ENCODE peak calls at places on chromosomes 7 and 10, in seven cellular contexts. One of them, this sample, is unnamed.

GRCh38 chr10:103231047-103231551 is 14.6 kb upstream of the RPEL1 start:
- DNase-seq in activated T-cell treated with anti-CD3 and anti-CD28 coated beads for 1 hour: no peak
- DNase-seq in NCI-H1092: no peak
- DNase-seq in 8988T: no peak
- DNase-seq in GM06990: no peak
- DNase-seq in activated effector memory CD4-positive, alpha-beta T cell treated with Interleukin-2 at 50 U/mL for 16 hours: no peak
- DNase-seq in Right ventricle myocardium superior: no peak
- DNase-seq in this sample: no peak

GRCh38 chr10:50640238-50640637 is 16.5 kb upstream of the SGMS1 start:
- DNase-seq in activated T-cell treated with anti-CD3 and anti-CD28 coated beads for 1 hour: no peak
- DNase-seq in NCI-H1092: no peak
- DNase-seq in 8988T: no peak
- DNase-seq in GM06990: no peak
- DNase-seq in activated effector memory CD4-positive, alpha-beta T cell treated with Interleukin-2 at 50 U/mL for 16 hours: no peak
- DNase-seq in Right ventricle myocardium superior: no peak
- DNase-seq in this sample: no peak

GRCh38 chr10:104332243-104333036 is 5.8 kb downstream of the ITPRIP start:
- DNase-seq in activated T-cell treated with anti-CD3 and anti-CD28 coated beads for 1 hour: no peak
- DNase-seq in NCI-H1092: no peak
- DNase-seq in 8988T: no peak
- DNase-seq in GM06990: no peak
- DNase-seq in activated effector memory CD4-positive, alpha-beta T cell treated with Interleukin-2 at 50 U/mL for 16 hours: no peak
- DNase-seq in Right ventricle myocardium superior: no peak
- DNase-seq in this sample: no peak

GRCh38 chr10:9786101-9786500 is 1231.6 kb upstream of the CELF2 start:
- DNase-seq in activated T-cell treated with anti-CD3 and anti-CD28 coated beads for 1 hour: no peak
- DNase-seq in NCI-H1092: no peak
- DNase-seq in 8988T: no peak
- DNase-seq in GM06990: no peak
- DNase-seq in activated effector memory CD4-positive, alpha-beta T cell treated with Interleukin-2 at 50 U/mL for 16 hours: no peak
- DNase-seq in Right ventricle myocardium superior: no peak
- DNase-seq in this sample: no peak

GRCh38 chr10:51654918-51655317 is 44.5 kb downstream of the CSTF2T start:
- DNase-seq in activated T-cell treated with anti-CD3 and anti-CD28 coated beads for 1 hour: no peak
- DNase-seq in NCI-H1092: no peak
- DNase-seq in 8988T: no peak
- DNase-seq in GM06990: no peak
- DNase-seq in activated effector memory CD4-positive, alpha-beta T cell treated with Interleukin-2 at 50 U/mL for 16 hours: no peak
- DNase-seq in Right ventricle myocardium superior: no peak
- DNase-seq in this sample: no peak

GRCh38 chr10:128629111-128630096 is 503.2 kb upstream of the MKI67 start:
- DNase-seq in activated T-cell treated with anti-CD3 and anti-CD28 coated beads for 1 hour: no peak
- DNase-seq in NCI-H1092: no peak
- DNase-seq in 8988T: no peak
- DNase-seq in GM06990: no peak
- DNase-seq in activated effector memory CD4-positive, alpha-beta T cell treated with Interleukin-2 at 50 U/mL for 16 hours: no peak
- DNase-seq in Right ventricle myocardium superior: no peak
- DNase-seq in this sample: no peak

GRCh38 chr10:119542357-119542989 is at the start of gene RGS10:
- DNase-seq in activated T-cell treated with anti-CD3 and anti-CD28 coated beads for 1 hour: peak
- DNase-seq in NCI-H1092: no peak
- DNase-seq in 8988T: peak
- DNase-seq in GM06990: peak
- DNase-seq in activated effector memory CD4-positive, alpha-beta T cell treated with Interleukin-2 at 50 U/mL for 16 hours: peak
- DNase-seq in Right ventricle myocardium superior: peak
- DNase-seq in this sample: no peak

GRCh38 chr10:101131962-101132635 is 999 bp downstream of the TLX1 start:
- DNase-seq in activated T-cell treated with anti-CD3 and anti-CD28 coated beads for 1 hour: no peak
- DNase-seq in NCI-H1092: no peak
- DNase-seq in 8988T: no peak
- DNase-seq in GM06990: no peak
- DNase-seq in activated effector memory CD4-positive, alpha-beta T cell treated with Interleukin-2 at 50 U/mL for 16 hours: no peak
- DNase-seq in Right ventricle myocardium superior: no peak
- DNase-seq in this sample: no peak

GRCh38 chr7:31735991-31736982 is 49.3 kb downstream of the PPP1R17 start:
- DNase-seq in activated T-cell treated with anti-CD3 and anti-CD28 coated beads for 1 hour: no peak
- DNase-seq in NCI-H1092: peak
- DNase-seq in 8988T: peak
- DNase-seq in GM06990: peak
- DNase-seq in activated effector memory CD4-positive, alpha-beta T cell treated with Interleukin-2 at 50 U/mL for 16 hours: no peak
- DNase-seq in Right ventricle myocardium superior: peak
- DNase-seq in this sample: peak

GRCh38 chr10:34698979-34699378 is 116.1 kb downstream of the PARD3 start:
- DNase-seq in activated T-cell treated with anti-CD3 and anti-CD28 coated beads for 1 hour: no peak
- DNase-seq in NCI-H1092: no peak
- DNase-seq in 8988T: no peak
- DNase-seq in GM06990: no peak
- DNase-seq in activated effector memory CD4-positive, alpha-beta T cell treated with Interleukin-2 at 50 U/mL for 16 hours: no peak
- DNase-seq in Right ventricle myocardium superior: no peak
- DNase-seq in this sample: no peak

GRCh38 chr10:101716891-101717659 is 22.1 kb upstream of the FBXW4 start:
- DNase-seq in activated T-cell treated with anti-CD3 and anti-CD28 coated beads for 1 hour: no peak
- DNase-seq in NCI-H1092: no peak
- DNase-seq in 8988T: no peak
- DNase-seq in GM06990: no peak
- DNase-seq in activated effector memory CD4-positive, alpha-beta T cell treated with Interleukin-2 at 50 U/mL for 16 hours: no peak
- DNase-seq in Right ventricle myocardium superior: no peak
- DNase-seq in this sample: no peak

GRCh38 chr10:124168581-124168980 is 75.2 kb upstream of the CHST15 start:
- DNase-seq in activated T-cell treated with anti-CD3 and anti-CD28 coated beads for 1 hour: no peak
- DNase-seq in NCI-H1092: no peak
- DNase-seq in 8988T: no peak
- DNase-seq in GM06990: no peak
- DNase-seq in activated effector memory CD4-positive, alpha-beta T cell treated with Interleukin-2 at 50 U/mL for 16 hours: no peak
- DNase-seq in Right ventricle myocardium superior: no peak
- DNase-seq in this sample: no peak

GRCh38 chr7:75980126-75980864 is 14.1 kb downstream of the TMEM120A start:
- DNase-seq in activated T-cell treated with anti-CD3 and anti-CD28 coated beads for 1 hour: no peak
- DNase-seq in NCI-H1092: no peak
- DNase-seq in 8988T: no peak
- DNase-seq in GM06990: no peak
- DNase-seq in activated effector memory CD4-positive, alpha-beta T cell treated with Interleukin-2 at 50 U/mL for 16 hours: no peak
- DNase-seq in Right ventricle myocardium superior: peak
- DNase-seq in this sample: no peak

GRCh38 chr10:60349426-60349825 is 40.2 kb downstream of the ANK3 start:
- DNase-seq in activated T-cell treated with anti-CD3 and anti-CD28 coated beads for 1 hour: no peak
- DNase-seq in NCI-H1092: no peak
- DNase-seq in 8988T: no peak
- DNase-seq in GM06990: no peak
- DNase-seq in activated effector memory CD4-positive, alpha-beta T cell treated with Interleukin-2 at 50 U/mL for 16 hours: no peak
- DNase-seq in Right ventricle myocardium superior: no peak
- DNase-seq in this sample: no peak

GRCh38 chr10:122688293-122688989 is 11.2 kb downstream of the C10orf120 start:
- DNase-seq in activated T-cell treated with anti-CD3 and anti-CD28 coated beads for 1 hour: no peak
- DNase-seq in NCI-H1092: no peak
- DNase-seq in 8988T: no peak
- DNase-seq in GM06990: no peak
- DNase-seq in activated effector memory CD4-positive, alpha-beta T cell treated with Interleukin-2 at 50 U/mL for 16 hours: no peak
- DNase-seq in Right ventricle myocardium superior: no peak
- DNase-seq in this sample: no peak

GRCh38 chr10:125123363-125124113 is 36.8 kb downstream of the CTBP2 start:
- DNase-seq in activated T-cell treated with anti-CD3 and anti-CD28 coated beads for 1 hour: no peak
- DNase-seq in NCI-H1092: no peak
- DNase-seq in 8988T: peak
- DNase-seq in GM06990: no peak
- DNase-seq in activated effector memory CD4-positive, alpha-beta T cell treated with Interleukin-2 at 50 U/mL for 16 hours: no peak
- DNase-seq in Right ventricle myocardium superior: peak
- DNase-seq in this sample: no peak

GRCh38 chr10:100562806-100563293 is 27.1 kb downstream of the HIF1AN start:
- DNase-seq in activated T-cell treated with anti-CD3 and anti-CD28 coated beads for 1 hour: no peak
- DNase-seq in NCI-H1092: peak
- DNase-seq in 8988T: peak
- DNase-seq in GM06990: peak
- DNase-seq in activated effector memory CD4-positive, alpha-beta T cell treated with Interleukin-2 at 50 U/mL for 16 hours: no peak
- DNase-seq in Right ventricle myocardium superior: no peak
- DNase-seq in this sample: no peak

GRCh38 chr7:124088590-124088989 is 55.7 kb upstream of the TMEM229A start:
- DNase-seq in activated T-cell treated with anti-CD3 and anti-CD28 coated beads for 1 hour: no peak
- DNase-seq in NCI-H1092: no peak
- DNase-seq in 8988T: no peak
- DNase-seq in GM06990: no peak
- DNase-seq in activated effector memory CD4-positive, alpha-beta T cell treated with Interleukin-2 at 50 U/mL for 16 hours: no peak
- DNase-seq in Right ventricle myocardium superior: no peak
- DNase-seq in this sample: no peak

GRCh38 chr7:95897557-95898183 is 125.3 kb downstream of the DYNC1I1 start:
- DNase-seq in activated T-cell treated with anti-CD3 and anti-CD28 coated beads for 1 hour: no peak
- DNase-seq in NCI-H1092: no peak
- DNase-seq in 8988T: no peak
- DNase-seq in GM06990: no peak
- DNase-seq in activated effector memory CD4-positive, alpha-beta T cell treated with Interleukin-2 at 50 U/mL for 16 hours: no peak
- DNase-seq in Right ventricle myocardium superior: no peak
- DNase-seq in this sample: no peak

GRCh38 chr10:110850099-110850498 is 21.6 kb upstream of the PDCD4 start:
- DNase-seq in activated T-cell treated with anti-CD3 and anti-CD28 coated beads for 1 hour: no peak
- DNase-seq in NCI-H1092: no peak
- DNase-seq in 8988T: no peak
- DNase-seq in GM06990: no peak
- DNase-seq in activated effector memory CD4-positive, alpha-beta T cell treated with Interleukin-2 at 50 U/mL for 16 hours: no peak
- DNase-seq in Right ventricle myocardium superior: no peak
- DNase-seq in this sample: no peak

GRCh38 chr10:17872191-17873091 is 63.3 kb downstream of the MRC1 start:
- DNase-seq in activated T-cell treated with anti-CD3 and anti-CD28 coated beads for 1 hour: no peak
- DNase-seq in NCI-H1092: no peak
- DNase-seq in 8988T: no peak
- DNase-seq in GM06990: no peak
- DNase-seq in activated effector memory CD4-positive, alpha-beta T cell treated with Interleukin-2 at 50 U/mL for 16 hours: no peak
- DNase-seq in Right ventricle myocardium superior: no peak
- DNase-seq in this sample: no peak

GRCh38 chr10:118483496-118483895 is 112.0 kb downstream of the PRLHR start:
- DNase-seq in activated T-cell treated with anti-CD3 and anti-CD28 coated beads for 1 hour: no peak
- DNase-seq in NCI-H1092: no peak
- DNase-seq in 8988T: no peak
- DNase-seq in GM06990: no peak
- DNase-seq in activated effector memory CD4-positive, alpha-beta T cell treated with Interleukin-2 at 50 U/mL for 16 hours: no peak
- DNase-seq in Right ventricle myocardium superior: no peak
- DNase-seq in this sample: no peak

GRCh38 chr7:156491435-156491834 is 149.1 kb upstream of the RNF32 start:
- DNase-seq in activated T-cell treated with anti-CD3 and anti-CD28 coated beads for 1 hour: no peak
- DNase-seq in NCI-H1092: no peak
- DNase-seq in 8988T: no peak
- DNase-seq in GM06990: no peak
- DNase-seq in activated effector memory CD4-positive, alpha-beta T cell treated with Interleukin-2 at 50 U/mL for 16 hours: no peak
- DNase-seq in Right ventricle myocardium superior: no peak
- DNase-seq in this sample: no peak

GRCh38 chr7:80053098-80053497 is 81.5 kb upstream of the GNAI1 start:
- DNase-seq in activated T-cell treated with anti-CD3 and anti-CD28 coated beads for 1 hour: no peak
- DNase-seq in NCI-H1092: peak
- DNase-seq in 8988T: no peak
- DNase-seq in GM06990: no peak
- DNase-seq in activated effector memory CD4-positive, alpha-beta T cell treated with Interleukin-2 at 50 U/mL for 16 hours: no peak
- DNase-seq in Right ventricle myocardium superior: no peak
- DNase-seq in this sample: no peak